ENCODE peak calls at places on chromosomes 16 and 17, in seven cellular contexts. V, H, A, I, J, M and U are unnamed samples. For H3K4me1, the result is how much of the 10 kb centered on the place peaks cover.

GRCh38 chr16:57915811-57916479 is 55.0 kb downstream of the CNGB1 start:
- DNase-seq in J (no peak), V (no peak), M (no peak), A (no peak), I (no peak), H (no peak), U (no peak)

GRCh38 chr17:12140685-12141084 is 120.0 kb downstream of the MAP2K4 start:
- DNase-seq in M (no peak), H (no peak), J (no peak), V (no peak), I (no peak), A (no peak), U (no peak)

GRCh38 chr17:55606431-55606830 is 95.2 kb upstream of the SMIM36 start:
- DNase-seq in H (no peak), J (no peak), A (no peak), I (peak), M (no peak), V (no peak), U (no peak)

GRCh38 chr16:31386157-31386984 is 6.8 kb upstream of the ITGAD start:
- DNase-seq in M (peak), V (no peak), A (no peak), H (peak), I (no peak), J (no peak), U (no peak)

GRCh38 chr16:85528528-85529387 is 84.4 kb upstream of the GSE1 start:
- DNase-seq in H (no peak), M (peak), I (no peak), V (no peak), A (no peak), J (no peak), U (no peak)

GRCh38 chr17:17051791-17052461 is 9.7 kb downstream of the MPRIP start:
- DNase-seq in H (peak), I (no peak), J (no peak), V (peak), A (no peak), M (no peak), U (no peak)

GRCh38 chr17:31587462-31587861 is 196.0 kb downstream of the RAB11FIP4 start:
- DNase-seq in H (no peak), M (no peak), J (no peak), V (no peak), A (no peak), I (no peak), U (no peak)

GRCh38 chr17:78678711-78679110 is 101.5 kb upstream of the DNAH17 start:
- DNase-seq in H (no peak), I (no peak), M (no peak), V (no peak), A (no peak), J (no peak), U (no peak)

GRCh38 chr17:27612160-27612767 is 18.7 kb upstream of the LGALS9 start:
- DNase-seq in V (no peak), J (no peak), H (no peak), M (no peak), A (no peak), I (no peak), U (no peak)

GRCh38 chr17:75011788-75012319 is 616 bp upstream of the MRPL58 start:
- DNase-seq in A (no peak), M (peak), J (no peak), H (peak), V (peak), I (peak), U (peak)

GRCh38 chr16:66121466-66121865 is 245.0 kb upstream of the CDH5 start:
- DNase-seq in I (no peak), J (no peak), H (no peak), M (peak), A (no peak), V (no peak), U (no peak)

GRCh38 chr17:58513913-58514794 is at the start of gene MTMR4:
- DNase-seq in V (peak), A (peak), I (peak), M (peak), J (peak), H (peak), U (peak)

GRCh38 chr16:61237804-61238485 is 798.3 kb downstream of the CDH8 start:
- DNase-seq in A (no peak), M (no peak), I (no peak), J (no peak), H (no peak), V (no peak), U (no peak)

GRCh38 chr16:51416921-51417320 is 265.9 kb upstream of the SALL1 start:
- DNase-seq in M (peak), A (no peak), I (peak), V (no peak), H (no peak), J (no peak), U (no peak)

GRCh38 chr17:82235056-82235774 is 6.4 kb downstream of the SLC16A3 start:
- DNase-seq in H (no peak), J (no peak), M (no peak), I (no peak), A (peak), V (no peak), U (peak)

GRCh38 chr17:30244853-30245385 is 9.4 kb upstream of the SLC6A4 start:
- DNase-seq in H (no peak), A (no peak), J (no peak), I (no peak), V (no peak), M (no peak), U (no peak)

GRCh38 chr17:82839617-82840292 is at the start of gene ZNF750:
- DNase-seq in V (no peak), M (no peak), H (no peak), J (no peak), I (no peak), A (no peak), U (no peak)

GRCh38 chr17:34826332-34826731 is 134.9 kb downstream of the CCT6B start:
- DNase-seq in M (no peak), H (no peak), V (no peak), I (no peak), J (no peak), A (no peak), U (no peak)

GRCh38 chr17:78723001-78723796 is 58.9 kb downstream of the CYTH1 start:
- DNase-seq in J (no peak), V (peak), H (no peak), M (peak), I (peak), A (no peak), U (peak)

DNA sequence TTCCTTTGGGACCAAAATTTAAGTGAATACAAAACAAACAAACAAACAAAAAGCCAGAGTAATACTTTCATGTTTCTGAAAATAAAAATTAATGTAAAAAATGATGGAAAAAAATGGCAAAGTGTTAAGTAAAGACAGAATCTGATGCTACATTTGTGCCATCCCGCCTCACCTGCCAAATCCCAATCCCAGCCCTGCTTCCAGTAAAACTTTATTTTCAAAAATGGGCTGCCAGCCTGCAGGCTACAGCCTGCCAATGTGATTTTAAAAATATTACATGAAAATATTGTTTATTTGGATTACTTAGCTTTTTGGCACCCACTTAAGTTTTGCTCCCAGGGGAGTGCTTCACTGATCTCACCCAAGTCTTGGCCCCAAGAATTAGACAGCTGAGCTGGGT is 112.7 kb downstream of the C16orf78 start:
- DNase-seq in J (no peak), M (no peak), A (no peak), V (no peak), H (no peak), I (no peak), U (no peak)
- H3K4me3 ChIP-seq in J (no peak), M (no peak), A (no peak), V (no peak), H (no peak), I (no peak), U (no peak)

GRCh38 chr17:1312261-1312870 is 32.9 kb downstream of the TRARG1 start:
- DNase-seq in J (no peak), M (peak), A (peak), H (peak), I (no peak), V (no peak), U (no peak)

GRCh38 chr17:1313270-1314005 is 34.0 kb downstream of the TRARG1 start:
- DNase-seq in V (no peak), I (no peak), M (peak), H (no peak), J (no peak), A (no peak), U (no peak)

GRCh38 chr17:1315409-1315808 is 35.9 kb downstream of the TRARG1 start:
- DNase-seq in A (no peak), H (no peak), J (no peak), I (no peak), V (no peak), M (no peak), U (peak)

DNA sequence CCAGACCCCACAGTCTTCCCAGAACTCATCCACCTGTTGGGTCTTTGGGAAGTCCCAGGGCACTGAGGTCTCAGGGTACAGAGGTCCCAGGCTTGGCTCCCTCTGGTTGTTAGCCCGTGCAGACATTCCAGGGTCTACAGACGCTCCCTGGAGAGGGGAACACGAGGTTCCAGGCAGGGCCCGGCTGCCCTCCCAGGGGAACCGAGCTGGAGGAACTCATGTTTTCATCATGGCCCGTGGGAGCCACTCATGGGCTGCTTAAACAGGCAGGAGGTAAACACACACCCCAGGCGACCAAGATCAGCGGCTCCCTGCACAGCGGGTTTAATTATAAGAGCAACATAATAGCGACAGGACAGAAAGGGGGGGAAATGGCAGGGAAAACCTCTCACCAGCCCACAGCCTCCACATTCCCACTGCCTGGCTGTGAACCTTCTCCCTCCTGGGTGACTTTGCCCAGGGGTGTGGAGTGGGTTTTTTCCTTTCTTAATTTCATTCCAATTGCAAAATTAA is 36.5 kb downstream of the TRARG1 start:
- DNase-seq in A (no peak), V (no peak), H (no peak), J (peak), I (no peak), M (no peak), U (peak)
- H3K4me1 ChIP-seq in A (under half), V (under half), H (under half), J (under half), I (under half), M (under half), U (under half)

DNA sequence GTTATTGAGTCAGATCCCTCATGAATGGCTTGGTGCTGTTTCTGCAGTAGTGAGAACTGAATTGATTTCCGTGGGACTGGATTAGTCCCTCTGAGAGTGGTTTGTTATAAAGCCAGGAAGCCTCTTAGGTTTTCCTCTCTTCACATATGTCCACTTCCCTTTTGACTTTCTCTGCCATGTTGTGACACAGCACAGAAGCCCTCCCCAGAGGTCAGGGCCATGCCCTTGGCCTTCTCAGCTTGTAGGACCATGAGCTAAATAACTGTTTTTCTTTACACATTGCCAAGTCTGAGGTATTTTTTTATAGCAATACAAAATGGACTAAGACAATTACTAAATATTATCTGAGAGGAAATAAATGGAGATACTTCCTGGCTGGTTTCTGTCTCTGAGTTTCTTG is 10.3 kb upstream of the HAPSTR1 start:
- DNase-seq in M (no peak), V (no peak), I (no peak), J (no peak), H (no peak), A (no peak), U (no peak)
- TF ChIP-seq CTCF in M (no peak), V (no peak), I (no peak), J (no peak), H (no peak), A (no peak), U (no peak)

GRCh38 chr16:398551-399277 is 1.7 kb downstream of the NME4 start:
- DNase-seq in V (no peak), H (no peak), A (no peak), I (no peak), M (no peak), J (no peak), U (no peak)

GRCh38 chr16:400061-400540 is 1.6 kb upstream of the DECR2 start:
- DNase-seq in J (no peak), H (no peak), I (no peak), A (no peak), V (peak), M (no peak), U (no peak)

GRCh38 chr16:397736-398332 is 835 bp downstream of the NME4 start:
- DNase-seq in M (peak), J (no peak), A (peak), I (peak), V (peak), H (peak), U (peak)

GRCh38 chr16:397135-397661 is at the start of gene NME4:
- DNase-seq in A (no peak), I (no peak), V (no peak), H (peak), M (peak), J (no peak), U (no peak)

GRCh38 chr16:399278-400019 is 2.2 kb upstream of the DECR2 start:
- DNase-seq in V (no peak), A (no peak), J (no peak), I (no peak), H (no peak), M (no peak), U (no peak)
- H3K4me3 ChIP-seq in V (no peak), A (no peak), J (no peak), I (no peak), H (no peak), M (no peak), U (no peak)